ENCODE peak calls at places on chromosomes 12 and 14, in ten cellular contexts. E is ovary, D is heart left ventricle, S is A549, N is gastrocnemius medialis, M is GM12878, L is sigmoid colon, Q is body of pancreas, C is lower leg skin, P is testis. V is an unnamed sample.

GRCh38 chr12:52522346-52523011 is 2.3 kb upstream of the KRT5 start:
- DNase-seq in M (no peak), Q (peak), P (no peak), C (peak), N (no peak), D (no peak), L (peak), S (no peak), E (no peak), V (no peak)

GRCh38 chr12:109310247-109311125 is 1.4 kb upstream of the FOXN4 start:
- DNase-seq in P (peak), E (no peak), D (no peak), C (peak), S (no peak), Q (no peak), M (no peak), N (no peak), L (no peak), V (no peak)

GRCh38 chr14:28163897-28164296 is 602.7 kb upstream of the FOXG1 start:
- DNase-seq in P (no peak), C (no peak), L (no peak), S (no peak), D (no peak), E (no peak), Q (no peak), M (no peak), N (no peak), V (no peak)

GRCh38 chr12:2338381-2338780 is 285.6 kb downstream of the CACNA1C start:
- DNase-seq in P (no peak), S (no peak), N (no peak), L (no peak), M (no peak), Q (no peak), C (no peak), D (no peak), E (no peak), V (no peak)

GRCh38 chr12:12035229-12035628 is 35.5 kb upstream of the BCL2L14 start:
- DNase-seq in Q (no peak), L (no peak), M (no peak), N (no peak), C (no peak), E (no peak), P (no peak), D (no peak), S (no peak), V (no peak)

GRCh38 chr12:107331471-107331870 is 238.1 kb upstream of the CRY1 start:
- DNase-seq in L (no peak), S (no peak), M (no peak), D (no peak), E (no peak), N (no peak), P (no peak), Q (no peak), C (no peak), V (no peak)

GRCh38 chr12:10213168-10214130 is 772 bp downstream of the GABARAPL1 start:
- DNase-seq in C (peak), N (peak), L (peak), E (peak), M (no peak), P (peak), D (peak), S (peak), Q (peak), V (peak)

GRCh38 chr14:33210304-33210703 is 271.6 kb downstream of the NPAS3 start:
- DNase-seq in D (no peak), P (no peak), E (no peak), N (no peak), S (no peak), M (no peak), C (no peak), L (no peak), Q (no peak), V (no peak)

GRCh38 chr14:85187521-85187920 is 342.4 kb upstream of the FLRT2 start:
- DNase-seq in M (no peak), P (no peak), S (no peak), D (no peak), C (no peak), Q (no peak), E (no peak), N (no peak), L (no peak), V (no peak)

GRCh38 chr12:66087365-66087943 is 43.1 kb downstream of the LLPH start:
- DNase-seq in P (peak), C (peak), N (peak), S (peak), M (no peak), D (peak), E (peak), Q (peak), L (peak), V (peak)

GRCh38 chr14:30681752-30682355 is 59.7 kb downstream of the SCFD1 start:
- DNase-seq in M (no peak), D (no peak), C (no peak), Q (no peak), L (no peak), S (peak), N (no peak), E (no peak), P (no peak), V (no peak)

GRCh38 chr12:101570022-101570421 is 24.7 kb upstream of the MYBPC1 start:
- DNase-seq in C (no peak), M (no peak), N (no peak), D (no peak), Q (peak), L (no peak), E (no peak), P (no peak), S (no peak), V (no peak)

GRCh38 chr12:4089147-4089606 is 184.4 kb upstream of the CCND2 start:
- DNase-seq in L (no peak), E (no peak), N (no peak), S (no peak), Q (no peak), P (no peak), D (no peak), C (no peak), M (no peak), V (no peak)

GRCh38 chr12:116454950-116455447 is 104.2 kb upstream of the MAP1LC3B2 start:
- DNase-seq in P (no peak), M (no peak), D (no peak), S (peak), L (no peak), N (no peak), E (no peak), Q (no peak), C (no peak), V (no peak)

GRCh38 chr14:22296722-22297121 is 292.3 kb downstream of the DAD1 start:
- DNase-seq in S (no peak), C (no peak), Q (no peak), E (no peak), P (no peak), N (no peak), M (no peak), L (no peak), D (no peak), V (no peak)

GRCh38 chr12:7090222-7090998 is 1.8 kb downstream of the C1R start:
- DNase-seq in P (peak), E (no peak), D (no peak), Q (no peak), S (no peak), L (no peak), M (no peak), N (no peak), C (peak), V (peak)

GRCh38 chr12:27284751-27285150 is 40.7 kb downstream of the STK38L start:
- DNase-seq in Q (no peak), E (no peak), D (no peak), N (no peak), S (no peak), P (no peak), C (no peak), M (peak), L (no peak), V (no peak)

GRCh38 chr12:3199551-3200031 is 122.4 kb downstream of the TSPAN9 start:
- DNase-seq in P (peak), E (peak), M (no peak), L (no peak), N (no peak), C (no peak), S (no peak), D (peak), Q (no peak), V (no peak)

GRCh38 chr14:56125772-56126411 is 7.7 kb downstream of the PELI2 start:
- DNase-seq in M (no peak), L (no peak), D (no peak), P (no peak), C (no peak), N (no peak), S (no peak), E (no peak), Q (peak), V (no peak)

GRCh38 chr14:98721061-98721460 is 550.9 kb downstream of the BCL11B start:
- DNase-seq in D (no peak), M (no peak), Q (no peak), N (no peak), S (no peak), C (no peak), L (no peak), E (no peak), P (no peak), V (no peak)

GRCh38 chr12:12817611-12818010 is 4.5 kb downstream of the DDX47 start:
- DNase-seq in L (no peak), E (no peak), S (no peak), N (no peak), D (no peak), P (no peak), M (no peak), C (peak), Q (no peak), V (no peak)

GRCh38 chr14:81710232-81710845 is 176.7 kb upstream of the SEL1L start:
- DNase-seq in N (no peak), L (no peak), C (no peak), M (peak), Q (peak), D (no peak), P (peak), E (no peak), S (peak), V (no peak)

GRCh38 chr14:56217380-56218045 is 99.3 kb downstream of the PELI2 start:
- DNase-seq in Q (no peak), E (no peak), D (no peak), M (no peak), C (no peak), P (no peak), S (no peak), L (no peak), N (no peak), V (no peak)

GRCh38 chr12:1797011-1797901 is 23.1 kb upstream of the LRTM2 start:
- DNase-seq in N (no peak), L (peak), M (no peak), D (peak), E (peak), Q (peak), S (no peak), C (peak), P (peak), V (peak)

GRCh38 chr12:122094261-122094734 is 15.7 kb downstream of the MLXIP start:
- DNase-seq in C (no peak), E (no peak), Q (no peak), L (peak), D (no peak), S (no peak), N (no peak), M (no peak), P (no peak), V (no peak)
- TF ChIP-seq POLR2A in C (no peak), E (no peak), Q (no peak), L (no peak), D (no peak), S (no peak), N (no peak), M (no peak), P (no peak), V (no peak)

DNA sequence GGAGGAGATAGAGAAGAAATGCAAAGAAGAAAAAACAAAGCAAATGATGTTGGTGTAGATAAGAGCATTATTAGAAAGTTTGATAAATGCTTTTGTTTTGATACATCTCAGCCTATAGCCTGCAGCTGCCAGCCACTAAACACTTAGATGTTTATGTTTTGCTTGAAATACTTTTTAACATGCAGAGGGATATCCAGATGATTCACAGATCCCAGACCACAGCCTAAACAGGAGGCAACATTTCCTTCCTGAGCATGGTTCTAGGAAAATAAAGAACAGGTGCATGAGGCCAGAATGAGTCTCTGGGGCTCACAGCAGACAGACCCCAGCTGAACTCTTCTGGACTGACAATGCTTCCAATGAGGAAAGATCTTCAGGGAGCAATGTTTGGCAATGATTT is 103.7 kb upstream of the EEA1 start:
- DNase-seq in P (no peak), N (no peak), C (no peak), E (no peak), S (no peak), D (no peak), M (no peak), L (no peak), Q (no peak), V (no peak)
- TF ChIP-seq POLR2A in P (no peak), N (no peak), C (no peak), E (no peak), S (no peak), D (no peak), M (no peak), L (no peak), Q (no peak), V (no peak)

DNA sequence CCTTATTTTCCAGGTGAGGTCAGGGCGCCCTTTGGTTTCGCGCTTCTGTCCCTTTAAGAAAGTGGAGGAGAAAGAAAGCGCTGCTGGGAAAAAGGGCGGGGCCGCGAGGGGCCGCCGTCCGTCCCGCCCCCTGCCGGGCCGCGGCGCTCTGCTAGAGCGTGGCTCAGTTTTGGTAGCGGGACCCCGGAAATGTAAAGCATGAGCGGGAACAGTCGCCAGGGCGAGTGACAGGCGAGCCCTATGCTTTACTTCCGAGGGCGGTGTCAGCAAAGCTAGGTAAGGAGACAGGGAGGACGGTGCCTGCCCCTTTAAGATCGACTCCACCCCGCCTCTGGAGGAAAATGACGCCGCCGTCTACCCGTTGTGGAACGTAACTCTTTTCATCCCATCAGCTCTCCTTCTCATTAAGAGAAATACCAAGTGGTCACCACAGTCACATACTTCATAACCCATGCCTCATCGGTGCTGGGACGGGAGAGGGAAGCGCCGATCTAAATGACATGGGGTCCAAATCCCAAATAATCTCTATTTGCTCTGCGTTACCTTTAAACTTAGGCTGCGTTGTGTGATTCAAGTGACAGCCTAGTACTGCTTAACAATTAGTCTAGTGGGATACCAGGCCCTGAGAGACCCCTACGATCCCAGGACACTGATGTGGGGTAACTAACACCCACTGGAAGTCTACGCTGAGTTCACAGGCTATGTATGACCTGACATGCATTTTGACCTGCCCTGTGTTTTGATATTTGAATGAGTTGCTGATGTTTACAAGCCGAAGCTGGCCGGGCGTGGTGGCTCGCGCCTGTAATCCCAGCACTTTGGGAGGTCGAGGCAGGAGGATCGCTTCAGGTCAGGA is at the start of gene ETFBKMT:
- DNase-seq in S (peak), M (peak), N (peak), Q (peak), D (peak), L (peak), C (peak), P (peak), E (peak), V (peak)
- TF ChIP-seq POLR2A in S (peak), M (peak), N (peak), Q (peak), D (peak), L (no peak), C (no peak), P (no peak), E (peak), V (peak)

GRCh38 chr14:61267336-61267735 is 13.8 kb downstream of the TMEM30B start:
- DNase-seq in M (no peak), L (no peak), C (peak), E (no peak), P (no peak), Q (no peak), S (no peak), D (no peak), N (no peak), V (no peak)

GRCh38 chr14:61271552-61271951 is 9.6 kb downstream of the TMEM30B start:
- DNase-seq in Q (no peak), C (peak), L (no peak), S (no peak), N (no peak), D (no peak), P (no peak), E (no peak), M (no peak), V (no peak)

GRCh38 chr14:61269321-61270083 is 11.6 kb downstream of the TMEM30B start:
- DNase-seq in N (peak), C (peak), E (peak), P (peak), D (peak), S (peak), M (peak), L (peak), Q (peak), V (peak)

GRCh38 chr14:61268797-61269196 is 12.3 kb downstream of the TMEM30B start:
- DNase-seq in C (no peak), L (no peak), Q (no peak), P (no peak), E (no peak), M (no peak), S (no peak), N (no peak), D (no peak), V (no peak)

DNA sequence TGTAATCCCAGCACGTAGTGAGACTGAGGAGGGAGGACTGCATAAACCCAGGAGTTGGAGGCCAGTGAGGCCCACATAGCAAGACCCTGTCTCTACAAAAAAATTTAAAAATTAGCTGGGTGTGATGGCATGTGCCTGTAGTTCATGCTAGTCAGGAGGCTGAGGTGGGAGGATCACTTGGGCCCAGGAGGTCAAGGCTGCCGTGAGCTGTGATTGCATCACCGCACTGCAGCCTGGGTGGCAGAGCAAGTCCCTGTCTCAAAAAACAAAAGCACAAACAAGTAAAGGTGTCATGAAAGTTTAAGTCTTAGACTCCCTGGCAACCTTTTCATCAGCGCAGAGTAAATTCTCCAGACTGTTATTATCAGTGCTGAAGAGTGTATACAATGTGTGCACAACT is 10.4 kb downstream of the TMEM30B start:
- DNase-seq in N (no peak), C (peak), E (no peak), S (no peak), P (no peak), Q (no peak), M (no peak), L (no peak), D (no peak), V (no peak)
- TF ChIP-seq POLR2A in N (no peak), C (no peak), E (no peak), S (no peak), P (no peak), Q (no peak), M (no peak), L (no peak), D (no peak), V (no peak)

DNA sequence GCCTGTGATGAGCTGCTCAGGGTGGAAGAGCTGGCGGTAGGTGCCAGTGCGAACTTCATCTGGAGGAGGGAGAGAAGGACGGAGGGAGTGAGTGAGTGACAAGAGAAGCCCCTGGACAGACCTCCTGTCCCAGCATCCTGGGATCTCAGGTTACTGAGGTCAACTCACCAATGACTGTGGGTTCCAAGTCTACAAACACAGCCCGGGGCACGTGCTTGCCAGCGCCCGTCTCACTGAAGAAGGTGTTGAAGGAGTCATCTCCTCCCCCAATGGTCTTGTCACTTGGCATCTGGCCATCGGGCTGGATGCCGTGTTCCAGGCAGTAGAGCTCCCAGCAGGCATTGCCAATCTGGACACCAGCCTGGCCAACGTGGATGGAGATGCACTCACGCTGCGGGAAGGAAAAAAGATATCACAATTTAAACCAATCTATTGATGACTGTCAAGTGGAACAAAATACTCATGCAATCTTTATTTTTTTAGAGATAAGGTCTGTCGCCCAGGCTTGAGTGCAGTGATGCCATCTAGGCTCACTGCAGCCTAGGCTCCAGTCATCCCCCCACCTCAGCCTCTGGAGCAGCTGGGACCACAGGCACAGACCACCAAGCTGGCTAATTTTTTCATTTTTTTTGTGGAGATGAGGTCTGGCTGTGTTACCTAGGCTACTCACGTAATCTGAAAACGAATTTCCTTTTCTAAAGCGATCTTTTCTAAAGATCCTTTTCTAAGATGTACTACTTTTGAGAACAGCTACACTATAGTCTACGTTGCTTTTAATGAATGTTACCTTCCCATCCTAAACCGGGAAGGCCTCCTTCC is 1.7 kb downstream of the TUBA1B start:
- DNase-seq in N (no peak), D (peak), P (no peak), Q (peak), M (no peak), C (no peak), L (no peak), E (no peak), S (no peak), V (no peak)
- TF ChIP-seq POLR2A in N (no peak), D (no peak), P (no peak), Q (no peak), M (peak), C (no peak), L (no peak), E (no peak), S (no peak), V (no peak)

V was measured in right lobe of liver.